ENCODE peak calls at places on chromosomes 12 and 14, in five cellular contexts. One of them, this sample, is unnamed.

GRCh38 chr14:91511014-91511466 is 930 bp upstream of the PPP4R3A start:
- DNase-seq in H1: no peak
- DNase-seq in HepG2: peak
- DNase-seq in K562: no peak
- DNase-seq in HCT116: peak
- DNase-seq in this sample: no peak

GRCh38 chr12:113242018-113242418 is 20.8 kb downstream of the TPCN1 start:
- DNase-seq in K562: no peak
- DNase-seq in HCT116: no peak
- DNase-seq in HepG2: no peak
- DNase-seq in H1: no peak
- DNase-seq in this sample: no peak

GRCh38 chr14:104694475-104694950 is 5.1 kb downstream of the INF2 start:
- DNase-seq in K562: no peak
- DNase-seq in H1: no peak
- DNase-seq in HCT116: no peak
- DNase-seq in HepG2: no peak
- DNase-seq in this sample: no peak

GRCh38 chr12:58915634-58916033 is 4.7 kb downstream of the LRIG3 start:
- DNase-seq in HCT116: no peak
- DNase-seq in K562: no peak
- DNase-seq in H1: no peak
- DNase-seq in HepG2: no peak
- DNase-seq in this sample: peak

GRCh38 chr12:65640489-65640901 is 183.8 kb upstream of the HMGA2 start:
- DNase-seq in H1: no peak
- DNase-seq in HepG2: no peak
- DNase-seq in K562: no peak
- DNase-seq in HCT116: no peak
- DNase-seq in this sample: no peak

GRCh38 chr12:116113398-116114130 is 163.9 kb downstream of the MED13L start:
- DNase-seq in H1: no peak
- DNase-seq in K562: no peak
- DNase-seq in HCT116: no peak
- DNase-seq in HepG2: no peak
- DNase-seq in this sample: no peak

GRCh38 chr12:132453361-132454133 is 36.4 kb upstream of the FBRSL1 start:
- DNase-seq in H1: no peak
- DNase-seq in K562: no peak
- DNase-seq in HCT116: no peak
- DNase-seq in HepG2: no peak
- DNase-seq in this sample: no peak

GRCh38 chr12:132665149-132665491 is 22.0 kb downstream of the POLE start:
- DNase-seq in HepG2: no peak
- DNase-seq in K562: no peak
- DNase-seq in HCT116: no peak
- DNase-seq in H1: no peak
- DNase-seq in this sample: no peak

GRCh38 chr14:36256131-36256801 is 64.2 kb downstream of the MBIP start:
- DNase-seq in HepG2: no peak
- DNase-seq in H1: no peak
- DNase-seq in K562: no peak
- DNase-seq in HCT116: no peak
- DNase-seq in this sample: no peak

GRCh38 chr12:39412210-39412609 is 30.7 kb downstream of the KIF21A start:
- DNase-seq in HCT116: no peak
- DNase-seq in K562: no peak
- DNase-seq in H1: peak
- DNase-seq in HepG2: no peak
- DNase-seq in this sample: no peak

GRCh38 chr12:91098942-91099341 is 12.4 kb downstream of the LUM start:
- DNase-seq in H1: no peak
- DNase-seq in HCT116: peak
- DNase-seq in K562: no peak
- DNase-seq in HepG2: no peak
- DNase-seq in this sample: no peak

GRCh38 chr12:14896477-14897184 is 11.0 kb upstream of the MGP start:
- DNase-seq in K562: no peak
- DNase-seq in HCT116: no peak
- DNase-seq in H1: no peak
- DNase-seq in HepG2: no peak
- DNase-seq in this sample: no peak

GRCh38 chr14:102625564-102626296 is 33.3 kb downstream of the RCOR1 start:
- DNase-seq in HepG2: no peak
- DNase-seq in H1: no peak
- DNase-seq in K562: no peak
- DNase-seq in HCT116: no peak
- DNase-seq in this sample: no peak

GRCh38 chr12:6280053-6280469 is 30.4 kb upstream of the PLEKHG6 start:
- DNase-seq in HepG2: peak
- DNase-seq in HCT116: peak
- DNase-seq in K562: no peak
- DNase-seq in H1: no peak
- DNase-seq in this sample: peak

GRCh38 chr12:25960926-25961325 is 2.4 kb downstream of the RASSF8 start:
- DNase-seq in HepG2: no peak
- DNase-seq in HCT116: no peak
- DNase-seq in H1: no peak
- DNase-seq in K562: no peak
- DNase-seq in this sample: no peak

GRCh38 chr14:28896337-28896736 is 129.8 kb downstream of the FOXG1 start:
- DNase-seq in H1: no peak
- DNase-seq in K562: no peak
- DNase-seq in HCT116: no peak
- DNase-seq in HepG2: no peak
- DNase-seq in this sample: no peak

GRCh38 chr12:104507672-104508071 is 50.9 kb downstream of the CHST11 start:
- DNase-seq in H1: no peak
- DNase-seq in HepG2: no peak
- DNase-seq in K562: peak
- DNase-seq in HCT116: no peak
- DNase-seq in this sample: no peak

GRCh38 chr12:106903241-106903950 is 52.3 kb upstream of the TMEM263 start:
- DNase-seq in H1: peak
- DNase-seq in K562: peak
- DNase-seq in HepG2: peak
- DNase-seq in HCT116: peak
- DNase-seq in this sample: peak

GRCh38 chr12:33588082-33588712 is 148.6 kb upstream of the SYT10 start:
- DNase-seq in H1: peak
- DNase-seq in K562: peak
- DNase-seq in HepG2: no peak
- DNase-seq in HCT116: no peak
- DNase-seq in this sample: no peak

GRCh38 chr12:52037248-52037861 is 13.9 kb upstream of the NR4A1 start:
- DNase-seq in H1: no peak
- DNase-seq in K562: peak
- DNase-seq in HepG2: no peak
- DNase-seq in HCT116: no peak
- DNase-seq in this sample: no peak
- TF ChIP-seq EZH2 in H1: peak
- TF ChIP-seq EZH2 in K562: no peak
- TF ChIP-seq EZH2 in HepG2: no peak
- TF ChIP-seq EZH2 in HCT116: no peak
- TF ChIP-seq EZH2 in this sample: no peak

GRCh38 chr12:111355181-111355925 is 13.5 kb downstream of the PHETA1 start:
- DNase-seq in HCT116: no peak
- DNase-seq in H1: no peak
- DNase-seq in HepG2: no peak
- DNase-seq in K562: no peak
- DNase-seq in this sample: no peak
- TF ChIP-seq POLR2AphosphoS5 in HCT116: no peak
- TF ChIP-seq POLR2AphosphoS5 in H1: no peak
- TF ChIP-seq POLR2AphosphoS5 in HepG2: no peak
- TF ChIP-seq POLR2AphosphoS5 in K562: no peak
- TF ChIP-seq POLR2AphosphoS5 in this sample: no peak

GRCh38 chr14:23766737-23767401 is 130.7 kb downstream of the DHRS2 start:
- DNase-seq in K562: no peak
- DNase-seq in HCT116: no peak
- DNase-seq in HepG2: no peak
- DNase-seq in H1: no peak
- DNase-seq in this sample: no peak

GRCh38 chr14:23763394-23763793 is 127.2 kb downstream of the DHRS2 start:
- DNase-seq in HCT116: no peak
- DNase-seq in K562: no peak
- DNase-seq in HepG2: no peak
- DNase-seq in H1: no peak
- DNase-seq in this sample: no peak
- H3K4me2 ChIP-seq in HCT116: no peak
- H3K4me2 ChIP-seq in K562: no peak
- H3K4me2 ChIP-seq in HepG2: no peak
- H3K4me2 ChIP-seq in H1: no peak
- H3K4me2 ChIP-seq in this sample: no peak

DNA sequence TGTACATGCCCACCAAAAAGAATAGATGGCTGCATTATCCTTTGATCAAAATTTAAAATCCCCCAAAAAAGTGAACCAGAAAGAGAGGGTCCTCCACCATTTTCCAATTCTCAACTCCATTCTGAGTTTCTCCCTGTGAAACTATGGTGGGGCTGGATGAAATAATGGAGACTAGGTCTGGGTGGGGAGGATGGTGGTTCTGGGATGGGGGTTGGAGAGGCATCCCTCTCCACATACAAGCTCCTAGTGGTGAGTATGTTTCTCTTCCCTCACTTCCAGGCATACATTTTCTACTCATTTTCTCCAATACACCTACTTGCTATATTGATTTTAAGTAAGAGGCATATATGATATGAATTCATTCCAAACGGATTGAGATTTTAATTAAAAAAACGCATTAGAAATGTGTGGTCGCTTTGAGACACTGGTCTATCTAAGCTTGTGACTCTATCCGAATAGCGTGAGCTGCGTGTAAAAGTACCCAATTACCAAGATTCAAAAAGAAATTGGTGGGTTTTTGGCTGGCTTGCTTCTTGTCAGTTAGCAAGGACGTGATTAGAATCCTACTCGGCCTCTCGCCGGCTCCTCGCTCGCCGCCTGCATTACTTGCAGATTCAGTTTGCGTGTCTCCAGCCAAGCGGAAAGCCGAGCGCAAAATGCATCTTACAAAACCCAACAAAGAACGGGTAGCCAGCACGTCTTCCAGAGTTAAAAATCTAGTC is 3.5 kb downstream of the ASCL1 start:
- DNase-seq in K562: no peak
- DNase-seq in H1: no peak
- DNase-seq in HepG2: no peak
- DNase-seq in HCT116: no peak
- DNase-seq in this sample: no peak
- TF ChIP-seq EZH2 in K562: no peak
- TF ChIP-seq EZH2 in H1: peak
- TF ChIP-seq EZH2 in HepG2: no peak
- TF ChIP-seq EZH2 in HCT116: no peak
- TF ChIP-seq EZH2 in this sample: no peak

GRCh38 chr14:99265571-99265970 is 6.4 kb downstream of the BCL11B start:
- DNase-seq in H1: no peak
- DNase-seq in K562: no peak
- DNase-seq in HCT116: no peak
- DNase-seq in HepG2: no peak
- DNase-seq in this sample: no peak
- TF ChIP-seq POLR2AphosphoS5 in H1: no peak
- TF ChIP-seq POLR2AphosphoS5 in K562: no peak
- TF ChIP-seq POLR2AphosphoS5 in HCT116: no peak
- TF ChIP-seq POLR2AphosphoS5 in HepG2: no peak
- TF ChIP-seq POLR2AphosphoS5 in this sample: no peak

DNA sequence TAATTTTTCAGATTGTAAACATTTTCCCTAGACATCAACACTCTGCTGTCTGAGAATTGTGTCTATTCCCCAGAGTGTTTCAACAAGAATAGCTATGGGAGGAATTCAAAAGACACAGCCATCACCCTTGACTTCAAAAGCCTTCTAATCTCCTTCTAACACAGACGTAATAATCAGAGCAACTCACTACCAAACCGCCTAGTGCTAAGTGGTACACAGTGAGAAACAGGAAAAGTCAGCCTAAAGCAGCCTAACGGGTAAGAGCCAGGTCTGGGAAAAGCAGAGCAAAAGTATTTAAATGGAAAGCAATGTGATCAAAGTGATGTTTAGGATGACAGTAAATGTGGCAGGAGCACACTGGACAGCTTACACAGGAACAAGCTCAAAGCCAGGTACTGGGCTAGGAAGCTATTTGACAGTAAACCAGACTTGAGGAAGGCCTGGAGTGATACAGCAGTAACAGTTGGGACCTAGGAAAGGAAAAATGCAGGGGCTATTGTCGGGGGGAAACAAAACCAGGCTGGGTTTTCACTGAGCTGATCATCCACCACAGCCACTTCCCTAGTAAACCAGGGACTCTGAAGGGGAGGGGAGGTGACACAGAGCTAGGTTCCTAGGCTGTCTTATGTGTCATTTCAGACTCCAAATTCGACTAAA is 29.4 kb downstream of the CORO1C start:
- DNase-seq in K562: no peak
- DNase-seq in H1: no peak
- DNase-seq in HCT116: no peak
- DNase-seq in HepG2: no peak
- DNase-seq in this sample: peak
- H3K4me2 ChIP-seq in K562: peak
- H3K4me2 ChIP-seq in H1: peak
- H3K4me2 ChIP-seq in HCT116: no peak
- H3K4me2 ChIP-seq in HepG2: no peak
- H3K4me2 ChIP-seq in this sample: no peak

GRCh38 chr14:70257526-70257925 is 68.8 kb upstream of the SLC8A3 start:
- DNase-seq in HCT116: peak
- DNase-seq in H1: peak
- DNase-seq in K562: peak
- DNase-seq in HepG2: no peak
- DNase-seq in this sample: no peak

GRCh38 chr14:70259420-70259819 is 70.7 kb upstream of the SLC8A3 start:
- DNase-seq in HepG2: no peak
- DNase-seq in HCT116: no peak
- DNase-seq in K562: no peak
- DNase-seq in H1: no peak
- DNase-seq in this sample: no peak

GRCh38 chr14:70254476-70254961 is 65.8 kb upstream of the SLC8A3 start:
- DNase-seq in HepG2: peak
- DNase-seq in K562: peak
- DNase-seq in HCT116: no peak
- DNase-seq in H1: no peak
- DNase-seq in this sample: peak
- TF ChIP-seq EZH2 in HepG2: no peak
- TF ChIP-seq EZH2 in K562: no peak
- TF ChIP-seq EZH2 in HCT116: no peak
- TF ChIP-seq EZH2 in H1: no peak
- TF ChIP-seq EZH2 in this sample: no peak

This sample was measured in endothelial cell of umbilical vein.